ENCODE peak calls at places on chromosomes 1 and 21, in six cellular contexts. One of them, this sample, is unnamed. For H3K4me1, the result is how much of the 10 kb centered on the place peaks cover.

GRCh38 chr1:220879090-220879508 is at the start of gene HLX:
- DNase-seq in neuronal stem cell: no peak
- DNase-seq in endothelial cell of umbilical vein: peak
- DNase-seq in NT2/D1: peak
- DNase-seq in fibroblast of lung: peak
- DNase-seq in HCT116: peak
- DNase-seq in this sample: peak

GRCh38 chr1:111399792-111400610 is 27.5 kb downstream of the OVGP1 start:
- DNase-seq in neuronal stem cell: peak
- DNase-seq in endothelial cell of umbilical vein: peak
- DNase-seq in NT2/D1: peak
- DNase-seq in fibroblast of lung: peak
- DNase-seq in HCT116: peak
- DNase-seq in this sample: peak

GRCh38 chr1:178614286-178614685 is 101.4 kb downstream of the TEX35 start:
- DNase-seq in neuronal stem cell: no peak
- DNase-seq in endothelial cell of umbilical vein: peak
- DNase-seq in NT2/D1: no peak
- DNase-seq in fibroblast of lung: no peak
- DNase-seq in HCT116: no peak
- DNase-seq in this sample: no peak

GRCh38 chr1:89518116-89518780 is 6.4 kb upstream of the LRRC8B start:
- DNase-seq in neuronal stem cell: no peak
- DNase-seq in endothelial cell of umbilical vein: no peak
- DNase-seq in NT2/D1: no peak
- DNase-seq in fibroblast of lung: peak
- DNase-seq in HCT116: no peak
- DNase-seq in this sample: peak

GRCh38 chr1:77044133-77044849 is 174.9 kb downstream of the PIGK start:
- DNase-seq in neuronal stem cell: no peak
- DNase-seq in endothelial cell of umbilical vein: no peak
- DNase-seq in NT2/D1: no peak
- DNase-seq in fibroblast of lung: no peak
- DNase-seq in HCT116: no peak
- DNase-seq in this sample: no peak

GRCh38 chr21:30561264-30561895 is at the start of gene KRTAP19-7:
- DNase-seq in neuronal stem cell: no peak
- DNase-seq in endothelial cell of umbilical vein: no peak
- DNase-seq in NT2/D1: no peak
- DNase-seq in fibroblast of lung: no peak
- DNase-seq in HCT116: no peak
- DNase-seq in this sample: no peak

GRCh38 chr21:39849014-39849655 is 18.1 kb upstream of the PCP4 start:
- DNase-seq in neuronal stem cell: no peak
- DNase-seq in endothelial cell of umbilical vein: no peak
- DNase-seq in NT2/D1: no peak
- DNase-seq in fibroblast of lung: no peak
- DNase-seq in HCT116: no peak
- DNase-seq in this sample: peak

GRCh38 chr21:32878654-32879053 is 107.1 kb upstream of the PAXBP1 start:
- DNase-seq in neuronal stem cell: no peak
- DNase-seq in endothelial cell of umbilical vein: no peak
- DNase-seq in NT2/D1: no peak
- DNase-seq in fibroblast of lung: no peak
- DNase-seq in HCT116: no peak
- DNase-seq in this sample: no peak

GRCh38 chr1:64514197-64514765 is 44.4 kb downstream of the CACHD1 start:
- DNase-seq in neuronal stem cell: no peak
- DNase-seq in endothelial cell of umbilical vein: peak
- DNase-seq in NT2/D1: no peak
- DNase-seq in fibroblast of lung: peak
- DNase-seq in HCT116: no peak
- DNase-seq in this sample: peak

GRCh38 chr1:38433097-38433722 is 386.6 kb upstream of the POU3F1 start:
- DNase-seq in neuronal stem cell: no peak
- DNase-seq in endothelial cell of umbilical vein: no peak
- DNase-seq in NT2/D1: no peak
- DNase-seq in fibroblast of lung: no peak
- DNase-seq in HCT116: no peak
- DNase-seq in this sample: no peak

GRCh38 chr1:169877800-169878491 is 15.8 kb downstream of the SCYL3 start:
- DNase-seq in neuronal stem cell: no peak
- DNase-seq in endothelial cell of umbilical vein: no peak
- DNase-seq in NT2/D1: no peak
- DNase-seq in fibroblast of lung: peak
- DNase-seq in HCT116: no peak
- DNase-seq in this sample: no peak

GRCh38 chr1:180652791-180653190 is 21.0 kb downstream of the XPR1 start:
- DNase-seq in neuronal stem cell: no peak
- DNase-seq in endothelial cell of umbilical vein: no peak
- DNase-seq in NT2/D1: no peak
- DNase-seq in fibroblast of lung: peak
- DNase-seq in HCT116: no peak
- DNase-seq in this sample: peak

GRCh38 chr1:116900471-116901365 is 9.0 kb upstream of the PTGFRN start:
- DNase-seq in neuronal stem cell: no peak
- DNase-seq in endothelial cell of umbilical vein: no peak
- DNase-seq in NT2/D1: no peak
- DNase-seq in fibroblast of lung: no peak
- DNase-seq in HCT116: no peak
- DNase-seq in this sample: no peak

GRCh38 chr1:241838831-241839365 is 9.1 kb upstream of the EXO1 start:
- DNase-seq in neuronal stem cell: no peak
- DNase-seq in endothelial cell of umbilical vein: no peak
- DNase-seq in NT2/D1: no peak
- DNase-seq in fibroblast of lung: no peak
- DNase-seq in HCT116: no peak
- DNase-seq in this sample: peak

GRCh38 chr1:16243936-16244649 is 7.1 kb upstream of the CPLANE2 start:
- DNase-seq in neuronal stem cell: peak
- DNase-seq in endothelial cell of umbilical vein: peak
- DNase-seq in NT2/D1: peak
- DNase-seq in fibroblast of lung: peak
- DNase-seq in HCT116: peak
- DNase-seq in this sample: peak

GRCh38 chr21:32336711-32337110 is 38.1 kb downstream of the MRAP start:
- DNase-seq in neuronal stem cell: no peak
- DNase-seq in endothelial cell of umbilical vein: no peak
- DNase-seq in NT2/D1: no peak
- DNase-seq in fibroblast of lung: no peak
- DNase-seq in HCT116: no peak
- DNase-seq in this sample: peak

GRCh38 chr1:109369167-109369746 is 28.5 kb downstream of the SORT1 start:
- DNase-seq in neuronal stem cell: no peak
- DNase-seq in endothelial cell of umbilical vein: no peak
- DNase-seq in NT2/D1: no peak
- DNase-seq in fibroblast of lung: no peak
- DNase-seq in HCT116: no peak
- DNase-seq in this sample: peak

GRCh38 chr1:209505044-209505443 is 78.5 kb upstream of the CAMK1G start:
- DNase-seq in neuronal stem cell: no peak
- DNase-seq in endothelial cell of umbilical vein: no peak
- DNase-seq in NT2/D1: no peak
- DNase-seq in fibroblast of lung: no peak
- DNase-seq in HCT116: no peak
- DNase-seq in this sample: no peak

GRCh38 chr1:46615735-46616134 is 876 bp downstream of the MOB3C start:
- DNase-seq in neuronal stem cell: no peak
- DNase-seq in endothelial cell of umbilical vein: no peak
- DNase-seq in NT2/D1: no peak
- DNase-seq in fibroblast of lung: no peak
- DNase-seq in HCT116: no peak
- DNase-seq in this sample: no peak

GRCh38 chr1:160365325-160365724 is 1.5 kb upstream of the NHLH1 start:
- DNase-seq in neuronal stem cell: no peak
- DNase-seq in endothelial cell of umbilical vein: no peak
- DNase-seq in NT2/D1: no peak
- DNase-seq in fibroblast of lung: no peak
- DNase-seq in HCT116: no peak
- DNase-seq in this sample: no peak

GRCh38 chr1:158146739-158147138 is 34.0 kb upstream of the CD1D start:
- DNase-seq in neuronal stem cell: no peak
- DNase-seq in endothelial cell of umbilical vein: no peak
- DNase-seq in NT2/D1: no peak
- DNase-seq in fibroblast of lung: no peak
- DNase-seq in HCT116: no peak
- DNase-seq in this sample: no peak

GRCh38 chr1:162689745-162690671 is 57.7 kb downstream of the DDR2 start:
- DNase-seq in neuronal stem cell: no peak
- DNase-seq in endothelial cell of umbilical vein: peak
- DNase-seq in NT2/D1: no peak
- DNase-seq in fibroblast of lung: no peak
- DNase-seq in HCT116: no peak
- DNase-seq in this sample: peak

GRCh38 chr1:79796434-79796833 is 789.9 kb upstream of the ADGRL4 start:
- DNase-seq in neuronal stem cell: no peak
- DNase-seq in endothelial cell of umbilical vein: no peak
- DNase-seq in NT2/D1: no peak
- DNase-seq in fibroblast of lung: no peak
- DNase-seq in HCT116: no peak
- DNase-seq in this sample: no peak

GRCh38 chr1:17014671-17015567 is 3.2 kb upstream of the ATP13A2 start:
- DNase-seq in neuronal stem cell: no peak
- DNase-seq in endothelial cell of umbilical vein: no peak
- DNase-seq in NT2/D1: no peak
- DNase-seq in fibroblast of lung: no peak
- DNase-seq in HCT116: no peak
- DNase-seq in this sample: no peak

GRCh38 chr1:208105756-208106155 is 138.4 kb downstream of the PLXNA2 start:
- DNase-seq in neuronal stem cell: no peak
- DNase-seq in endothelial cell of umbilical vein: no peak
- DNase-seq in NT2/D1: no peak
- DNase-seq in fibroblast of lung: no peak
- DNase-seq in HCT116: no peak
- DNase-seq in this sample: no peak

GRCh38 chr1:18100060-18100459 is 7.5 kb upstream of the IGSF21 start:
- DNase-seq in neuronal stem cell: no peak
- DNase-seq in endothelial cell of umbilical vein: no peak
- DNase-seq in NT2/D1: no peak
- DNase-seq in fibroblast of lung: no peak
- DNase-seq in HCT116: no peak
- DNase-seq in this sample: no peak
- H3K9ac ChIP-seq in neuronal stem cell: no peak
- H3K9ac ChIP-seq in endothelial cell of umbilical vein: no peak
- H3K9ac ChIP-seq in NT2/D1: no peak
- H3K9ac ChIP-seq in fibroblast of lung: no peak
- H3K9ac ChIP-seq in HCT116: no peak
- H3K9ac ChIP-seq in this sample: no peak

DNA sequence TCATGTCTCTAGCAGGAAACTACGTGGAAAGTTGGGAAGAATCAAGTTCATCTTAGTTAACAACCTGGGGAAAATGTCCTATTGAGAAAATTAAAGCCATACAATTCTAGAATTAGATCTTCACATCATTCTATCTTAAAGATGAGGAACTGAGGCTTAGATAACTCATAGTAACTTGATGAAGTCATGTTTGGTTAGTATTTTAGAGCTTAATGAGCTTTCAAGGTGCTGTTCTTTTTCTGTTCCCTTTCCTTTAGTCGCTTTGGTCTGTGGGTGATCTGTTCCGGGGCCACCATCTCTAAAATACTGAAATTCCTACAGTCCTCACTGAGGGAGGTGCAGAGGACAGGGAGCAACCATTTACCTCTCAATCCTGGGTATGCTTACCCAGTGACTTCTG is 4.3 kb upstream of the GLUL start:
- DNase-seq in neuronal stem cell: no peak
- DNase-seq in endothelial cell of umbilical vein: no peak
- DNase-seq in NT2/D1: no peak
- DNase-seq in fibroblast of lung: no peak
- DNase-seq in HCT116: no peak
- DNase-seq in this sample: no peak
- H3K4me1 ChIP-seq in neuronal stem cell: under half
- H3K4me1 ChIP-seq in endothelial cell of umbilical vein: under half
- H3K4me1 ChIP-seq in NT2/D1: under half
- H3K4me1 ChIP-seq in fibroblast of lung: under half
- H3K4me1 ChIP-seq in HCT116: under half
- H3K4me1 ChIP-seq in this sample: under half

DNA sequence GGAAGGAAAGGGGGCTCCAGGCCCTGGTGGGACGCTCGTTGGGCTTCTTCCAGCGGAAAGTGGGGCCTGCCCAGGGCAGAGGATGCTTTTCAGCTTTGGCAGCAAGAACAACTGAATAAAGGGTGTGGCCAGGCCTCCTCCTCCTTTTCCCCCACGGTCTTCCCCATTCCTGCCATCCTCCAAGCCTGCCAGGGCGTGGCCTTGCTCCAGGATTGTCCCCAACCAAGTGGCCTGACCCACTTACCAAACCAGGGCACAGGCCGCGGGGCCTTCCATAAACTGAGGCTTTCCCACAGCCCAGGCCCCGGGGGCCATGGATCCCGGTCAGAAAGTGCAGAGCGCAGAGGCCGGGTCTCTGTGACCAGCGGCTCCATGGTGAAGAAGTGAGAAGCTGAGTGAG is 33.6 kb downstream of the CASZ1 start:
- DNase-seq in neuronal stem cell: no peak
- DNase-seq in endothelial cell of umbilical vein: no peak
- DNase-seq in NT2/D1: no peak
- DNase-seq in fibroblast of lung: no peak
- DNase-seq in HCT116: no peak
- DNase-seq in this sample: no peak
- H3K9ac ChIP-seq in neuronal stem cell: peak
- H3K9ac ChIP-seq in endothelial cell of umbilical vein: no peak
- H3K9ac ChIP-seq in NT2/D1: no peak
- H3K9ac ChIP-seq in fibroblast of lung: no peak
- H3K9ac ChIP-seq in HCT116: no peak
- H3K9ac ChIP-seq in this sample: no peak

DNA sequence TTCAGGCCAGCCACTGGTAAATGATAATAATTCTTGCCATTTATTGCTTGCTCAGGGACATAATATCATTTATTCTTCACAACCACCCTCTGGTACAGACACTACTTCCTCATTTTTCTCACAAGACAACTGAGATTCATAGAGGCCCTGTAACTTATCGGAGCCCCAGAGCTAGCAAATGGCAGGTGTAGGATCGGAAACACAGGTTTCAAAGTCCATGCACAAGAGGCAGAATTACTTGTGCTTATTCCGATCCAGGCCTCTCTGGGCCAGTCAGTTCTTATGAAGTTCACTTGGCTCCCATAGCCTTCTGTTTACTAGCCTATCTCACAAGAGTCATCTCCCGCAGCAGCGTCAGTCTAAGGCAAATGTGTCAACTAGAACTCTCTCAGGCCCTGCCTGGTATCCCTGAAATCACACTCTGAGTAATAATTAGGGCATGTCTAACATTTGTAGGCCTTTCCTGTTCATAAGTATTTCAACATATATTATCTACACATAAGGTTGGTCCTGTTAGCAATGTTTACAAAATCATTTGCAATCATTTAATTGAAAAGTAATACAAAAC is 43.3 kb downstream of the PHC2 start:
- DNase-seq in neuronal stem cell: no peak
- DNase-seq in endothelial cell of umbilical vein: no peak
- DNase-seq in NT2/D1: no peak
- DNase-seq in fibroblast of lung: peak
- DNase-seq in HCT116: no peak
- DNase-seq in this sample: peak
- H3K4me1 ChIP-seq in neuronal stem cell: under half
- H3K4me1 ChIP-seq in endothelial cell of umbilical vein: under half
- H3K4me1 ChIP-seq in NT2/D1: under half
- H3K4me1 ChIP-seq in fibroblast of lung: half or more
- H3K4me1 ChIP-seq in HCT116: under half
- H3K4me1 ChIP-seq in this sample: half or more